ENCODE peak calls at places on chromosomes 1 and 21, in seven cellular contexts. U is esophagus squamous epithelium, B is germinal center, D is T-helper 2 cell, T is left colon, J is tibial artery, O is Calu3. H is an unnamed sample.

GRCh38 chr1:150020711-150021110 is 10.2 kb upstream of the OTUD7B start:
- DNase-seq in U (no peak), B (no peak), D (no peak), T (no peak), J (no peak), O (no peak), H (no peak)

GRCh38 chr1:219542828-219543518 is 69.9 kb downstream of the ZC3H11B start:
- DNase-seq in U (no peak), B (no peak), D (no peak), T (no peak), J (no peak), O (no peak), H (no peak)

GRCh38 chr1:155186266-155186954 is 12.8 kb downstream of the TRIM46 start:
- DNase-seq in U (no peak), B (no peak), D (no peak), T (peak; percentile 29), J (no peak), O (peak; percentile 47), H (peak; percentile 57)

GRCh38 chr1:67118191-67118590 is 16.6 kb downstream of the C1orf141 start:
- DNase-seq in U (no peak), B (no peak), D (no peak), T (no peak), J (no peak), O (no peak), H (no peak)

GRCh38 chr1:89771991-89772560 is 48.8 kb upstream of the LRRC8D start:
- DNase-seq in U (no peak), B (no peak), D (no peak), T (no peak), J (no peak), O (no peak), H (no peak)

GRCh38 chr1:11320153-11320936 is 47.3 kb downstream of the UBIAD1 start:
- DNase-seq in U (no peak), B (peak; percentile 56), D (no peak), T (no peak), J (no peak), O (peak; percentile 8), H (no peak)

GRCh38 chr1:155125511-155125945 is 2.1 kb upstream of the EFNA1 start:
- DNase-seq in U (no peak), B (no peak), D (no peak), T (peak; percentile 52), J (no peak), O (no peak), H (no peak)

GRCh38 chr1:218779341-218779831 is 394.3 kb upstream of the LYPLAL1 start:
- DNase-seq in U (no peak), B (no peak), D (no peak), T (no peak), J (no peak), O (peak; percentile 31), H (no peak)

GRCh38 chr1:246106342-246106763 is 400.7 kb downstream of the SMYD3 start:
- DNase-seq in U (no peak), B (no peak), D (no peak), T (no peak), J (no peak), O (no peak), H (no peak)

GRCh38 chr1:153568367-153569099 is 2.9 kb upstream of the S100A2 start:
- DNase-seq in U (peak; percentile 37), B (peak; percentile 88), D (peak; percentile 59), T (peak; percentile 85), J (peak; percentile 87), O (peak; percentile 97), H (peak; percentile 92)

GRCh38 chr1:16172964-16173446 is 17.1 kb upstream of the EPHA2 start:
- DNase-seq in U (no peak), B (no peak), D (no peak), T (peak; percentile 68), J (no peak), O (no peak), H (peak; percentile 53)

GRCh38 chr1:224211262-224211962 is 28.4 kb downstream of the DEGS1 start:
- DNase-seq in U (no peak), B (no peak), D (no peak), T (peak; percentile 46), J (no peak), O (peak; percentile 61), H (peak; percentile 63)

GRCh38 chr21:27024971-27025370 is 58.1 kb upstream of the ADAMTS5 start:
- DNase-seq in U (no peak), B (no peak), D (no peak), T (no peak), J (no peak), O (no peak), H (no peak)

GRCh38 chr21:35134299-35134698 is 85.2 kb upstream of the RUNX1 start:
- DNase-seq in U (no peak), B (no peak), D (no peak), T (no peak), J (no peak), O (no peak), H (no peak)

GRCh38 chr1:226702957-226703831 is 35.9 kb downstream of the ITPKB start:
- DNase-seq in U (no peak), B (peak; percentile 82), D (peak; percentile 70), T (peak; percentile 61), J (peak; percentile 67), O (peak; percentile 81), H (peak; percentile 74)

GRCh38 chr1:222454196-222454595 is 93.7 kb downstream of the HHIPL2 start:
- DNase-seq in U (no peak), B (no peak), D (no peak), T (no peak), J (no peak), O (no peak), H (no peak)

GRCh38 chr21:44428281-44428942 is 26.9 kb upstream of the LRRC3 start:
- DNase-seq in U (no peak), B (peak; percentile 24), D (peak; percentile 27), T (peak; percentile 87), J (peak; percentile 4), O (peak; percentile 18), H (peak; percentile 77)

GRCh38 chr1:90274376-90274775 is 279.5 kb downstream of the ZNF326 start:
- DNase-seq in U (no peak), B (no peak), D (no peak), T (no peak), J (no peak), O (no peak), H (no peak)

GRCh38 chr1:110643886-110644285 is 30.9 kb downstream of the KCNA3 start:
- DNase-seq in U (no peak), B (no peak), D (no peak), T (no peak), J (no peak), O (no peak), H (no peak)

GRCh38 chr1:55887103-55887712 is 672.0 kb upstream of the USP24 start:
- DNase-seq in U (no peak), B (no peak), D (no peak), T (no peak), J (no peak), O (no peak), H (no peak)

GRCh38 chr1:165679282-165680036 is 18.9 kb downstream of the ALDH9A1 start:
- DNase-seq in U (no peak), B (no peak), D (no peak), T (no peak), J (no peak), O (no peak), H (no peak)

GRCh38 chr1:113073457-113073950 is 506 bp downstream of the LRIG2 start:
- DNase-seq in U (no peak), B (no peak), D (peak; percentile 10), T (peak; percentile 70), J (peak; percentile 59), O (peak; percentile 60), H (peak; percentile 52)

GRCh38 chr1:226632169-226632884 is 83.8 kb downstream of the STUM start:
- DNase-seq in U (no peak), B (peak; percentile 64), D (no peak), T (peak; percentile 16), J (peak; percentile 21), O (no peak), H (no peak)

GRCh38 chr21:37414292-37415253 is 48.0 kb downstream of the DYRK1A start:
- DNase-seq in U (no peak), B (no peak), D (no peak), T (no peak), J (no peak), O (no peak), H (no peak)

GRCh38 chr21:26027696-26028095 is 142.9 kb downstream of the APP start:
- DNase-seq in U (no peak), B (no peak), D (no peak), T (no peak), J (no peak), O (no peak), H (no peak)